ENCODE peak calls at places on chromosomes 13 and 19, in five cellular contexts. F, N, S, L and Z are unnamed samples.

GRCh38 chr13:73715114-73715909 is 418.9 kb downstream of the KLF12 start:
- ATAC-seq in F (peak; percentile 88), N (no peak), S (no peak), L (no peak), Z (no peak)

GRCh38 chr13:98845726-98846125 is 93.3 kb upstream of the SLC15A1 start:
- ATAC-seq in S (no peak), N (no peak), F (no peak), L (no peak), Z (no peak)

GRCh38 chr13:102907016-102907756 is 61.4 kb downstream of the ERCC5 start:
- ATAC-seq in S (no peak), N (no peak), L (no peak), F (no peak), Z (no peak)

GRCh38 chr13:112891477-112892401 is 77.3 kb upstream of the MCF2L start:
- ATAC-seq in N (no peak), L (no peak), F (no peak), S (no peak), Z (no peak)

GRCh38 chr19:48196321-48196761 is 25.9 kb downstream of the ZSWIM9 start:
- ATAC-seq in N (peak; percentile 31), L (peak; percentile 24), S (peak; percentile 23), F (no peak), Z (peak; percentile 14)

GRCh38 chr13:107043016-107043957 is 475.4 kb upstream of the ARGLU1 start:
- ATAC-seq in N (no peak), F (no peak), L (no peak), S (no peak), Z (no peak)

GRCh38 chr19:2266183-2266993 is 10.2 kb upstream of the JSRP1 start:
- ATAC-seq in S (no peak), L (peak; percentile 18), F (no peak), N (peak; percentile 29), Z (peak; percentile 10)

GRCh38 chr13:44281252-44282000 is 92.2 kb upstream of the SERP2 start:
- ATAC-seq in S (peak; percentile 81), N (no peak), F (no peak), L (no peak), Z (no peak)

GRCh38 chr19:1908364-1908678 is 3.1 kb downstream of the ADAT3 start:
- ATAC-seq in N (peak; percentile 1), S (no peak), L (no peak), F (no peak), Z (no peak)

GRCh38 chr13:22311734-22312404 is 641.0 kb downstream of the FGF9 start:
- ATAC-seq in F (no peak), S (no peak), L (peak; percentile 86), N (no peak), Z (no peak)

GRCh38 chr19:2494447-2495129 is 18.7 kb downstream of the GADD45B start:
- ATAC-seq in F (peak; percentile 79), S (peak; percentile 69), N (peak; percentile 80), L (peak; percentile 81), Z (peak; percentile 78)

GRCh38 chr13:23629566-23630272 is 59.5 kb downstream of the TNFRSF19 start:
- ATAC-seq in L (peak; percentile 34), N (no peak), S (no peak), F (no peak), Z (no peak)

GRCh38 chr19:5994407-5995165 is 16.6 kb upstream of the RANBP3 start:
- ATAC-seq in N (no peak), S (no peak), F (no peak), L (no peak), Z (no peak)

GRCh38 chr13:25375727-25376358 is 4.1 kb downstream of the ATP8A2 start:
- ATAC-seq in S (peak; percentile 84), N (peak; percentile 57), F (no peak), L (no peak), Z (peak; percentile 65)

GRCh38 chr13:40389081-40389641 is 277.3 kb downstream of the FOXO1 start:
- ATAC-seq in F (peak; percentile 71), L (peak; percentile 24), S (no peak), N (no peak), Z (no peak)

GRCh38 chr19:13215572-13216380 is 65.6 kb downstream of the IER2 start:
- ATAC-seq in N (no peak), F (peak; percentile 74), S (peak; percentile 44), L (no peak), Z (peak; percentile 33)

GRCh38 chr19:33610588-33610987 is 11.2 kb upstream of the CHST8 start:
- ATAC-seq in S (no peak), F (no peak), L (no peak), N (no peak), Z (no peak)

GRCh38 chr13:109707044-109707794 is 79.2 kb downstream of the IRS2 start:
- ATAC-seq in L (no peak), N (no peak), F (no peak), S (peak; percentile 54), Z (no peak)

GRCh38 chr19:9836021-9836420 is 903 bp downstream of the PIN1 start:
- ATAC-seq in N (no peak), S (no peak), F (no peak), L (no peak), Z (peak; percentile 19)

GRCh38 chr19:54011507-54012211 is 20.2 kb downstream of the CACNG6 start:
- ATAC-seq in N (no peak), L (no peak), S (no peak), F (no peak), Z (peak; percentile 40)

GRCh38 chr13:52127378-52127777 is 1.5 kb downstream of the NEK5 start:
- ATAC-seq in F (no peak), S (peak; percentile 13), N (peak; percentile 13), L (no peak), Z (peak; percentile 12)

GRCh38 chr13:75666646-75667351 is 30.7 kb downstream of the LMO7 start:
- ATAC-seq in L (no peak), F (no peak), S (no peak), N (no peak), Z (no peak)